ENCODE peak calls at places on chromosome 19, in five cellular contexts. M, K, B, A and D are unnamed samples.

GRCh38 chr19:3285647-3286176 is 61.3 kb downstream of the CELF5 start:
- DNase-seq in M (peak; percentile 95), K (no peak), B (no peak), A (no peak), D (no peak)

GRCh38 chr19:33514885-33515485 is 6.6 kb downstream of the PEPD start:
- DNase-seq in M (peak; percentile 40), K (peak; percentile 60), B (no peak), A (no peak), D (no peak)

GRCh38 chr19:17385878-17386611 is 8.0 kb downstream of the CCDC194 start:
- DNase-seq in M (peak; percentile 77), K (peak; percentile 79), B (peak; percentile 70), A (peak; percentile 14), D (no peak)

GRCh38 chr19:47756627-47756929 is 11.2 kb downstream of the NOP53 start:
- DNase-seq in M (no peak), K (no peak), B (no peak), A (no peak), D (no peak)

GRCh38 chr19:13139633-13140311 is 10.4 kb downstream of the STX10 start:
- DNase-seq in M (no peak), K (no peak), B (no peak), A (no peak), D (no peak)

GRCh38 chr19:29378126-29378525 is 147.7 kb upstream of the VSTM2B start:
- DNase-seq in M (no peak), K (peak; percentile 8), B (no peak), A (no peak), D (no peak)

GRCh38 chr19:41321600-41322270 is 11.8 kb downstream of the CCDC97 start:
- DNase-seq in M (no peak), K (no peak), B (no peak), A (no peak), D (no peak)

GRCh38 chr19:51131780-51132680 is 7.3 kb downstream of the SIGLEC9 start:
- DNase-seq in M (peak; percentile 50), K (peak; percentile 77), B (no peak), A (no peak), D (no peak)

GRCh38 chr19:38055040-38055439 is 148.0 kb downstream of the SIPA1L3 start:
- DNase-seq in M (no peak), K (no peak), B (no peak), A (no peak), D (no peak)

GRCh38 chr19:47895165-47895782 is 9.2 kb upstream of the SULT2A1 start:
- DNase-seq in M (no peak), K (no peak), B (no peak), A (no peak), D (no peak)

GRCh38 chr19:32581704-32582164 is 744 bp downstream of the PDCD5 start:
- DNase-seq in M (peak; percentile 41), K (peak; percentile 49), B (no peak), A (peak; percentile 67), D (no peak)

GRCh38 chr19:5530701-5531100 is 37.1 kb downstream of the TINCR start:
- DNase-seq in M (no peak), K (no peak), B (no peak), A (no peak), D (no peak)

GRCh38 chr19:39384839-39385568 is 5.9 kb downstream of the PAF1 start:
- DNase-seq in M (no peak), K (no peak), B (no peak), A (no peak), D (no peak)

GRCh38 chr19:19137556-19138109 is 645 bp downstream of the TMEM161A start:
- DNase-seq in M (no peak), K (no peak), B (no peak), A (no peak), D (no peak)

GRCh38 chr19:17948967-17949930 is 16.4 kb downstream of the CCDC124 start:
- DNase-seq in M (no peak), K (no peak), B (no peak), A (no peak), D (no peak)

GRCh38 chr19:15015946-15016542 is 33.2 kb upstream of the CASP14 start:
- DNase-seq in M (peak; percentile 20), K (no peak), B (no peak), A (no peak), D (no peak)

GRCh38 chr19:51514866-51515481 is 13.4 kb upstream of the SIGLEC12 start:
- DNase-seq in M (peak; percentile 9), K (no peak), B (no peak), A (peak; percentile 45), D (no peak)

GRCh38 chr19:4386038-4386782 is 14.1 kb downstream of the SH3GL1 start:
- DNase-seq in M (no peak), K (no peak), B (no peak), A (no peak), D (no peak)

GRCh38 chr19:5679289-5680082 is 830 bp downstream of the MICOS13 start:
- DNase-seq in M (peak; percentile 42), K (peak; percentile 58), B (no peak), A (no peak), D (no peak)

GRCh38 chr19:49338691-49339363 is 3.6 kb downstream of the CD37 start:
- DNase-seq in M (peak; percentile 96), K (peak; percentile 93), B (peak; percentile 73), A (peak; percentile 83), D (peak; percentile 81)

GRCh38 chr19:13165091-13165997 is 15.1 kb downstream of the IER2 start:
- DNase-seq in M (no peak), K (no peak), B (no peak), A (no peak), D (no peak)

GRCh38 chr19:12365094-12365371 is 450 bp downstream of the ZNF442 start:
- DNase-seq in M (peak; percentile 25), K (no peak), B (no peak), A (no peak), D (no peak)

DNA sequence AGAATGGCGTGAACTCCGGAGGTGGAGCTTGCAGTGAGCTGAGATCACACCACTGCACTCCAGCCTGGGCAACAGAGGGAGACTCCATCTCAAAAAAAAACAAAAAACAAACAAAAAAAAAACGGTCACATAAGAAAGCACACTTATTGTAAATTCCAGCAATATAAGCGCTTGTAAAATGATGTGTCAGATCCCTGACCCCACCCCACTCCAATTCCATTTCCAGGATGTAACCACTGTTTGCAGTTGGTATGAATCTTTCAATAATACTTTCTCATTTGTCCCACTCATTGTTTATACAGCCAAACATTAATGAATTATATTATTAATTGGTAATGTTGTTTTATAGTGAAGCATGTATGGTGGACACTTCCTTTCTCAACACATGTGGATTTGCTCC is 15.9 kb upstream of the CEACAM1 start:
- DNase-seq in M (no peak), K (no peak), B (no peak), A (no peak), D (no peak)
- TF ChIP-seq CTCF in M (no peak), K (no peak), B (no peak), A (no peak), D (no peak)

GRCh38 chr19:8457802-8458201 is 13.0 kb downstream of the HNRNPM start:
- DNase-seq in M (no peak), K (no peak), B (no peak), A (no peak), D (no peak)

GRCh38 chr19:8455018-8455417 is 10.2 kb downstream of the HNRNPM start:
- DNase-seq in M (no peak), K (no peak), B (no peak), A (no peak), D (no peak)

GRCh38 chr19:8454218-8454617 is 9.4 kb downstream of the HNRNPM start:
- DNase-seq in M (no peak), K (no peak), B (no peak), A (no peak), D (no peak)

GRCh38 chr19:8457209-8457608 is 12.4 kb downstream of the HNRNPM start:
- DNase-seq in M (no peak), K (no peak), B (no peak), A (no peak), D (no peak)

GRCh38 chr19:8456064-8456463 is 11.3 kb downstream of the HNRNPM start:
- DNase-seq in M (no peak), K (no peak), B (no peak), A (no peak), D (peak; percentile 66)
- TF ChIP-seq CTCF in M (no peak), K (peak; percentile 9), B (no peak), A (peak; percentile 38), D (peak; percentile 44)

GRCh38 chr19:10192922-10193321 is 1.8 kb downstream of the DNMT1 start:
- DNase-seq in M (no peak), K (no peak), B (no peak), A (no peak), D (no peak)

GRCh38 chr19:10193666-10194499 is 870 bp downstream of the DNMT1 start:
- DNase-seq in M (no peak), K (no peak), B (no peak), A (peak; percentile 71), D (peak; percentile 93)

GRCh38 chr19:10194500-10195198 is at the start of gene DNMT1:
- DNase-seq in M (peak; percentile 93), K (peak; percentile 95), B (peak; percentile 80), A (peak; percentile 83), D (peak; percentile 99)

GRCh38 chr19:10191347-10191746 is 3.4 kb downstream of the DNMT1 start:
- DNase-seq in M (no peak), K (no peak), B (no peak), A (no peak), D (no peak)

DNA sequence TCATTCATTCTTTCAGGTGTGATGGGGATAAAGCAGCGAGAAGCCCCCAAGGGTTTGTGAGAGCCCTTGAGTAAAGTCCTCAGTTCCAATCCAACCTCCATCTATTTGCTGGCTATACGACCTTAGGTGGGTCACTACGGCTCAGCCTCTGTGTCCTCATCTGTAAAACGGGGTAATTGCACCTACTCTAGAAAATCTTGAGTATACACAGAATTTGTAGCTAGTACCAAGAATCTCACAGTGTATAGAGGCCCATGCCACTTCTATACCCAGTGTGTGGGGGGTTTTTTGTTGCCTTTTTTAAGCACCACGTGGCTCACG is 406 bp upstream of the DNMT1 start:
- DNase-seq in M (no peak), K (no peak), B (no peak), A (no peak), D (no peak)
- TF ChIP-seq CTCF in M (no peak), K (no peak), B (no peak), A (no peak), D (no peak)

GRCh38 chr19:1849999-1850398 is 1.7 kb upstream of the REXO1 start:
- DNase-seq in M (no peak), K (no peak), B (no peak), A (no peak), D (no peak)

GRCh38 chr19:1852294-1852646 is 4.0 kb upstream of the REXO1 start:
- DNase-seq in M (no peak), K (no peak), B (no peak), A (no peak), D (no peak)

GRCh38 chr19:1851581-1852293 is 3.5 kb upstream of the REXO1 start:
- DNase-seq in M (no peak), K (no peak), B (no peak), A (no peak), D (no peak)

GRCh38 chr19:1852729-1853128 is 4.4 kb upstream of the REXO1 start:
- DNase-seq in M (no peak), K (no peak), B (no peak), A (no peak), D (no peak)

GRCh38 chr19:1850809-1851544 is 2.7 kb upstream of the REXO1 start:
- DNase-seq in M (no peak), K (no peak), B (no peak), A (no peak), D (no peak)
- TF ChIP-seq CTCF in M (no peak), K (no peak), B (no peak), A (peak; percentile 49), D (peak; percentile 22)